ENCODE peak calls at places on chromosomes 6 and 20, in seven cellular contexts. One of them, this sample, is unnamed.

GRCh38 chr6:21109421-21110178 is 484.0 kb upstream of the SOX4 start:
- DNase-seq in K562: no peak
- DNase-seq in upper lobe of left lung: no peak
- DNase-seq in A549: peak; percentile 27
- DNase-seq in stomach: no peak
- DNase-seq in esophagus muscularis mucosa: no peak
- DNase-seq in SK-N-SH: no peak
- DNase-seq in this sample: no peak

GRCh38 chr6:166559211-166559610 is 27.3 kb downstream of the RAMACL start:
- DNase-seq in K562: no peak
- DNase-seq in upper lobe of left lung: no peak
- DNase-seq in A549: no peak
- DNase-seq in stomach: no peak
- DNase-seq in esophagus muscularis mucosa: no peak
- DNase-seq in SK-N-SH: no peak
- DNase-seq in this sample: no peak

GRCh38 chr20:4545526-4545925 is 176.2 kb upstream of the PRND start:
- DNase-seq in K562: no peak
- DNase-seq in upper lobe of left lung: no peak
- DNase-seq in A549: no peak
- DNase-seq in stomach: no peak
- DNase-seq in esophagus muscularis mucosa: no peak
- DNase-seq in SK-N-SH: no peak
- DNase-seq in this sample: no peak

GRCh38 chr6:138248878-138249277 is 30.6 kb upstream of the PBOV1 start:
- DNase-seq in K562: no peak
- DNase-seq in upper lobe of left lung: no peak
- DNase-seq in A549: no peak
- DNase-seq in stomach: no peak
- DNase-seq in esophagus muscularis mucosa: no peak
- DNase-seq in SK-N-SH: no peak
- DNase-seq in this sample: no peak

GRCh38 chr6:105204768-105205167 is 25.0 kb upstream of the POPDC3 start:
- DNase-seq in K562: no peak
- DNase-seq in upper lobe of left lung: no peak
- DNase-seq in A549: no peak
- DNase-seq in stomach: no peak
- DNase-seq in esophagus muscularis mucosa: peak; percentile 45
- DNase-seq in SK-N-SH: no peak
- DNase-seq in this sample: no peak

GRCh38 chr20:44970243-44970757 is 4.0 kb downstream of the STK4 start:
- DNase-seq in K562: no peak
- DNase-seq in upper lobe of left lung: no peak
- DNase-seq in A549: no peak
- DNase-seq in stomach: no peak
- DNase-seq in esophagus muscularis mucosa: no peak
- DNase-seq in SK-N-SH: no peak
- DNase-seq in this sample: no peak

GRCh38 chr20:62924567-62925419 is 1.5 kb downstream of the DIDO1 start:
- DNase-seq in K562: no peak
- DNase-seq in upper lobe of left lung: no peak
- DNase-seq in A549: peak; percentile 42
- DNase-seq in stomach: no peak
- DNase-seq in esophagus muscularis mucosa: no peak
- DNase-seq in SK-N-SH: peak; percentile 30
- DNase-seq in this sample: no peak

GRCh38 chr6:22028403-22028802 is 268.4 kb downstream of the PRL start:
- DNase-seq in K562: no peak
- DNase-seq in upper lobe of left lung: no peak
- DNase-seq in A549: no peak
- DNase-seq in stomach: no peak
- DNase-seq in esophagus muscularis mucosa: no peak
- DNase-seq in SK-N-SH: no peak
- DNase-seq in this sample: no peak

GRCh38 chr6:11710221-11710836 is 68.3 kb downstream of the ADTRP start:
- DNase-seq in K562: no peak
- DNase-seq in upper lobe of left lung: no peak
- DNase-seq in A549: no peak
- DNase-seq in stomach: peak; percentile 34
- DNase-seq in esophagus muscularis mucosa: no peak
- DNase-seq in SK-N-SH: peak; percentile 26
- DNase-seq in this sample: no peak

GRCh38 chr6:13229205-13230085 is 98.9 kb downstream of the TBC1D7 start:
- DNase-seq in K562: no peak
- DNase-seq in upper lobe of left lung: no peak
- DNase-seq in A549: peak; percentile 32
- DNase-seq in stomach: no peak
- DNase-seq in esophagus muscularis mucosa: no peak
- DNase-seq in SK-N-SH: no peak
- DNase-seq in this sample: no peak

GRCh38 chr6:130796313-130796905 is 30.8 kb upstream of the SMLR1 start:
- DNase-seq in K562: no peak
- DNase-seq in upper lobe of left lung: no peak
- DNase-seq in A549: peak; percentile 9
- DNase-seq in stomach: no peak
- DNase-seq in esophagus muscularis mucosa: no peak
- DNase-seq in SK-N-SH: peak; percentile 7
- DNase-seq in this sample: no peak

GRCh38 chr20:63498950-63499332 is at the start of gene EEF1A2:
- DNase-seq in K562: peak; percentile 87
- DNase-seq in upper lobe of left lung: peak; percentile 91
- DNase-seq in A549: no peak
- DNase-seq in stomach: peak; percentile 60
- DNase-seq in esophagus muscularis mucosa: no peak
- DNase-seq in SK-N-SH: peak; percentile 87
- DNase-seq in this sample: no peak

GRCh38 chr6:130409394-130410095 is 43.7 kb downstream of the TMEM200A start:
- DNase-seq in K562: no peak
- DNase-seq in upper lobe of left lung: no peak
- DNase-seq in A549: no peak
- DNase-seq in stomach: no peak
- DNase-seq in esophagus muscularis mucosa: no peak
- DNase-seq in SK-N-SH: no peak
- DNase-seq in this sample: no peak

GRCh38 chr6:107493158-107494057 is 3.5 kb downstream of the SOBP start:
- DNase-seq in K562: no peak
- DNase-seq in upper lobe of left lung: no peak
- DNase-seq in A549: no peak
- DNase-seq in stomach: peak; percentile 57
- DNase-seq in esophagus muscularis mucosa: no peak
- DNase-seq in SK-N-SH: no peak
- DNase-seq in this sample: no peak

GRCh38 chr6:72950114-72950860 is 275.0 kb downstream of the KHDC1L start:
- DNase-seq in K562: no peak
- DNase-seq in upper lobe of left lung: no peak
- DNase-seq in A549: peak; percentile 64
- DNase-seq in stomach: no peak
- DNase-seq in esophagus muscularis mucosa: no peak
- DNase-seq in SK-N-SH: no peak
- DNase-seq in this sample: no peak

GRCh38 chr6:42509765-42510164 is 54.1 kb upstream of the UBR2 start:
- DNase-seq in K562: no peak
- DNase-seq in upper lobe of left lung: no peak
- DNase-seq in A549: no peak
- DNase-seq in stomach: no peak
- DNase-seq in esophagus muscularis mucosa: no peak
- DNase-seq in SK-N-SH: no peak
- DNase-seq in this sample: no peak

GRCh38 chr6:169905041-169905807 is 153.8 kb downstream of the ERMARD start:
- DNase-seq in K562: no peak
- DNase-seq in upper lobe of left lung: peak; percentile 50
- DNase-seq in A549: peak; percentile 22
- DNase-seq in stomach: peak; percentile 65
- DNase-seq in esophagus muscularis mucosa: no peak
- DNase-seq in SK-N-SH: no peak
- DNase-seq in this sample: peak; percentile 75

GRCh38 chr6:148973809-148974208 is 227.0 kb downstream of the UST start:
- DNase-seq in K562: no peak
- DNase-seq in upper lobe of left lung: no peak
- DNase-seq in A549: peak; percentile 32
- DNase-seq in stomach: no peak
- DNase-seq in esophagus muscularis mucosa: no peak
- DNase-seq in SK-N-SH: peak; percentile 27
- DNase-seq in this sample: no peak

GRCh38 chr20:2125474-2126112 is 24.0 kb downstream of the STK35 start:
- DNase-seq in K562: no peak
- DNase-seq in upper lobe of left lung: no peak
- DNase-seq in A549: no peak
- DNase-seq in stomach: no peak
- DNase-seq in esophagus muscularis mucosa: no peak
- DNase-seq in SK-N-SH: no peak
- DNase-seq in this sample: no peak
- H3K4me1 ChIP-seq in K562: no peaks in the 10 kb centered on the region
- H3K4me1 ChIP-seq in upper lobe of left lung: peaks cover 26% of the 10 kb centered on the region
- H3K4me1 ChIP-seq in A549: peaks cover 4% of the 10 kb centered on the region
- H3K4me1 ChIP-seq in stomach: peaks cover 59% of the 10 kb centered on the region
- H3K4me1 ChIP-seq in esophagus muscularis mucosa: peaks cover 87% of the 10 kb centered on the region
- H3K4me1 ChIP-seq in SK-N-SH: peaks cover under 1% of the 10 kb centered on the region
- H3K4me1 ChIP-seq in this sample: peaks cover 13% of the 10 kb centered on the region

GRCh38 chr20:45993197-45993951 is 15.3 kb upstream of the MMP9 start:
- DNase-seq in K562: no peak
- DNase-seq in upper lobe of left lung: no peak
- DNase-seq in A549: peak; percentile 88
- DNase-seq in stomach: peak; percentile 52
- DNase-seq in esophagus muscularis mucosa: no peak
- DNase-seq in SK-N-SH: peak; percentile 40
- DNase-seq in this sample: no peak
- TF ChIP-seq EP300 in K562: no peak
- TF ChIP-seq EP300 in upper lobe of left lung: no peak
- TF ChIP-seq EP300 in A549: no peak
- TF ChIP-seq EP300 in stomach: no peak
- TF ChIP-seq EP300 in esophagus muscularis mucosa: no peak
- TF ChIP-seq EP300 in SK-N-SH: no peak
- TF ChIP-seq EP300 in this sample: no peak

GRCh38 chr6:168554898-168555617 is 114.1 kb downstream of the SMOC2 start:
- DNase-seq in K562: no peak
- DNase-seq in upper lobe of left lung: no peak
- DNase-seq in A549: no peak
- DNase-seq in stomach: no peak
- DNase-seq in esophagus muscularis mucosa: no peak
- DNase-seq in SK-N-SH: no peak
- DNase-seq in this sample: no peak
- H3K27ac ChIP-seq in K562: no peak overlapping the region
- H3K27ac ChIP-seq in upper lobe of left lung: no peak overlapping the region
- H3K27ac ChIP-seq in A549: no peak overlapping the region
- H3K27ac ChIP-seq in stomach: no peak overlapping the region
- H3K27ac ChIP-seq in esophagus muscularis mucosa: no peak overlapping the region
- H3K27ac ChIP-seq in SK-N-SH: no peak overlapping the region
- H3K27ac ChIP-seq in this sample: no peak overlapping the region

GRCh38 chr20:41155267-41155666 is 17.9 kb downstream of the PLCG1 start:
- DNase-seq in K562: no peak
- DNase-seq in upper lobe of left lung: no peak
- DNase-seq in A549: no peak
- DNase-seq in stomach: no peak
- DNase-seq in esophagus muscularis mucosa: no peak
- DNase-seq in SK-N-SH: no peak
- DNase-seq in this sample: no peak
- H3K4me1 ChIP-seq in K562: peaks cover 23% of the 10 kb centered on the region
- H3K4me1 ChIP-seq in upper lobe of left lung: peaks cover 78% of the 10 kb centered on the region
- H3K4me1 ChIP-seq in A549: no peaks in the 10 kb centered on the region
- H3K4me1 ChIP-seq in stomach: peaks cover 92% of the 10 kb centered on the region
- H3K4me1 ChIP-seq in esophagus muscularis mucosa: peaks cover 89% of the 10 kb centered on the region
- H3K4me1 ChIP-seq in SK-N-SH: peaks cover 2% of the 10 kb centered on the region
- H3K4me1 ChIP-seq in this sample: peaks cover 22% of the 10 kb centered on the region

DNA sequence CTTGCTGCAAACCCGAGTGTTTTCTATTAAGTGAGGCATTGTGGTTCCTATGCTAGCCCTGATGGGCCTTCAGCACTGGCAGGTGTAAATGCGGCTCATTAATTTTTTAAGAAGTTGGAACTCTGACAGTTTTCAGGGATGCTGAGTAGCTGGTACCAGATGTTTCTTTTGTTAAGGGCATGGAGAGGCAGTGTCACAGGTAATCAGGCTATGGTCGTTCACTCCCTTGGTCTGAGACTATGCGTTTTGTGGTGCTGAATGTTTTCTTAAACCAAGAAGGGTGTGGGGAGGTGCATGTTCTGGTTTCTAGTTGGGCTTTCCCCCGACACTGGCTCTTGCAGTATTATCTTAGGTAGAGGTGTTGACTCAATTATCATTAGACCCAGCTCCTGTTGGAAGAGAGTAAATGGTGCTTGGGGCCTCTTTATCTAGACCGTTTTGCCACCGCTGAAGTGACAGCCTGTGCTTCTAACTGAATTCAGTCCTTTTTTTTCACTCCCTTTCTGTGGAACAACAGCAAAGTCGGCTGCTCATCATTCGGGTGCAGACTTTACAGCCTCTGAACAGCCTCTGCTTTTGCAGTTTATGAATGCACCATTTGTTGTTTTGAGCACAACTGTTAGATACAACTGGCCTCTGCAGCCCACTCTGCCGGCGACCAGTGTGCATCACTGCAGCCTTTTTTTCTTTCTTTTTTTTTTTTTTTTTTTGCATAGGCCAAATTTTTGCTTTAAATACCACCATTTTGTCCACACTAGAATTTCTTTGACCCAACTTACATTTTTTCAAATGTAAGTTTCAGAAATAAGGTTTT is 35.6 kb downstream of the RREB1 start:
- DNase-seq in K562: peak; percentile 60
- DNase-seq in upper lobe of left lung: no peak
- DNase-seq in A549: no peak
- DNase-seq in stomach: no peak
- DNase-seq in esophagus muscularis mucosa: no peak
- DNase-seq in SK-N-SH: no peak
- DNase-seq in this sample: no peak
- TF ChIP-seq EP300 in K562: peak; percentile 77
- TF ChIP-seq EP300 in upper lobe of left lung: no peak
- TF ChIP-seq EP300 in A549: no peak
- TF ChIP-seq EP300 in stomach: no peak
- TF ChIP-seq EP300 in esophagus muscularis mucosa: no peak
- TF ChIP-seq EP300 in SK-N-SH: no peak
- TF ChIP-seq EP300 in this sample: no peak

DNA sequence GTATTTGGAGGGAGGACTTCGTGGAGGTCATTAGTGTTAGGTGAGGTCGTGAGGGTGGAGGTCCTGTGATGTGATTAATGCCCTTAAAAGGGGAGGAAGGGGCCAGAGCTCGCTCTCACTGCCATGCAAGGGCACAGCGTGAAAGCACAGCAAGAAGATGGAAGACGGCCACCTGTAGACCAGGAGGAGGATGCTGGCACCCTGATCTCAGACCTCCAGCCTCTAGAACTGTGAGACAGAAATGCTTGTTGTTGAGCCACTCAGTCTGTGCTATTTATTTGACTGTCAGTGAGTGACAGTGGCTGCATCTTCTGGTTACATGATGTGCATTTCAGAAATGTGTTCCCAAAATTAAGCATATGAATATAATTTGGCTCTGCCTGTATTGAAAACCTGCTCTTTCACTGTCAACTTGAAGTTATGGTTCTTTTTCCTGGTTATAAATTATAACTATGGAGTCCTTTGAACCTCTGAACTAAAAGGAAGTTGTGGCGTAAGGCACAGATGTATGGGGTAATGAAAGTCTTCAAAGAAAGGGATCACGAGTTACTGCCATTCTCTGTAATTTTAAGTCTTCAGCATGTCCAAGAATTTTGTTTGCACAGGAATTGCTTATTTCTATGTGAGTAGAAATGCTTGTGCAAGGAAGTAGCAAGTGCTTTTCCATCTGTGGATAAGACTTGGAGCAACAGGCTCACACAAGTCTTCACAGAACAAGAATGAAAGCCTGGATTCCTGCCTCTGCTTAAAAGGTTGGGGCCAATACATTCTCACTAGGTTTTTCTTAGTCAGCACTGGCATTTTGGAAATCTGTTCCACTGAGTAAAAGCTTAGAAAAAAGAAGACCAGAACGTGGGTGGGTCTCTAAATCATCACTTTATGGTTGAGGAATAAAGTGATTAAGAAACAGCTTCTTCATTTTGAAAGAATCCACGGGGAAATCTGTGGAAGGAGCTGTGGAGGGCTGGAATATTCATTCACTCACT is 10.3 kb downstream of the PPP1R14C start:
- DNase-seq in K562: no peak
- DNase-seq in upper lobe of left lung: no peak
- DNase-seq in A549: no peak
- DNase-seq in stomach: no peak
- DNase-seq in esophagus muscularis mucosa: no peak
- DNase-seq in SK-N-SH: no peak
- DNase-seq in this sample: no peak
- H3K27ac ChIP-seq in K562: no peak overlapping the region
- H3K27ac ChIP-seq in upper lobe of left lung: no peak overlapping the region
- H3K27ac ChIP-seq in A549: no peak overlapping the region
- H3K27ac ChIP-seq in stomach: no peak overlapping the region
- H3K27ac ChIP-seq in esophagus muscularis mucosa: no peak overlapping the region
- H3K27ac ChIP-seq in SK-N-SH: no peak overlapping the region
- H3K27ac ChIP-seq in this sample: no peak overlapping the region